ENCODE peak calls at places on chromosome 12, in eight cellular contexts. Q is stomach, S is HepG2, A is sigmoid colon, P is spleen, V is upper lobe of left lung, C is HCT116, R is transverse colon. I is an unnamed sample.

GRCh38 chr12:100789146-100789545 is 5.4 kb upstream of the ANO4 start:
- DNase-seq in A (no peak), Q (no peak), V (no peak), R (no peak), S (no peak), C (no peak), P (no peak), I (no peak)

GRCh38 chr12:100956311-100956852 is 161.8 kb downstream of the ANO4 start:
- DNase-seq in V (no peak), A (no peak), P (no peak), R (no peak), Q (no peak), S (no peak), C (no peak), I (no peak)

GRCh38 chr12:132949936-132950837 is 5.9 kb downstream of the ZNF605 start:
- DNase-seq in A (no peak), S (no peak), Q (no peak), R (no peak), P (peak; percentile 42), V (no peak), C (no peak), I (no peak)

GRCh38 chr12:75533239-75533638 is 21.8 kb upstream of the KRR1 start:
- DNase-seq in V (no peak), Q (no peak), C (no peak), S (no peak), R (no peak), A (no peak), P (no peak), I (no peak)

GRCh38 chr12:120139958-120140357 is 23.4 kb upstream of the RAB35 start:
- DNase-seq in Q (no peak), V (no peak), S (no peak), C (no peak), P (no peak), R (no peak), A (no peak), I (no peak)

GRCh38 chr12:42716521-42716920 is 127.0 kb upstream of the PRICKLE1 start:
- DNase-seq in C (no peak), S (no peak), P (no peak), A (no peak), Q (no peak), V (no peak), R (no peak), I (no peak)

GRCh38 chr12:2801044-2801783 is 6.4 kb downstream of the FKBP4 start:
- DNase-seq in V (no peak), Q (peak; percentile 56), S (no peak), P (peak; percentile 59), C (no peak), R (no peak), A (no peak), I (no peak)

GRCh38 chr12:56468216-56469006 is at the start of gene SPRYD4:
- DNase-seq in C (peak; percentile 82), Q (peak; percentile 95), A (peak; percentile 97), S (peak; percentile 82), V (peak; percentile 94), R (peak; percentile 94), P (peak; percentile 98), I (peak; percentile 92)

GRCh38 chr12:64457036-64457435 is 5.1 kb downstream of the TBK1 start:
- DNase-seq in P (no peak), V (no peak), Q (no peak), C (no peak), A (no peak), S (no peak), R (no peak), I (no peak)

GRCh38 chr12:132162508-132163031 is 18.3 kb downstream of the NOC4L start:
- DNase-seq in R (no peak), C (no peak), V (no peak), Q (no peak), S (no peak), P (peak; percentile 74), A (no peak), I (no peak)

GRCh38 chr12:26831959-26832816 is 806 bp downstream of the ITPR2 start:
- DNase-seq in V (peak; percentile 75), R (peak; percentile 64), A (peak; percentile 88), C (peak; percentile 19), P (peak; percentile 94), S (peak; percentile 63), Q (peak; percentile 58), I (peak; percentile 48)

GRCh38 chr12:131092911-131093901 is 139.5 kb downstream of the ADGRD1 start:
- DNase-seq in Q (no peak), A (peak; percentile 54), P (peak; percentile 69), C (no peak), R (peak; percentile 65), S (no peak), V (peak; percentile 19), I (peak; percentile 35)

GRCh38 chr12:113905829-113906228 is 60.3 kb downstream of the RBM19 start:
- DNase-seq in P (no peak), S (no peak), R (no peak), C (no peak), V (no peak), Q (no peak), A (no peak), I (no peak)

GRCh38 chr12:50186667-50187066 is 19.5 kb upstream of the CERS5 start:
- DNase-seq in V (no peak), Q (no peak), P (no peak), A (no peak), S (no peak), C (no peak), R (no peak), I (no peak)

GRCh38 chr12:31370645-31371620 is 45.0 kb upstream of the SINHCAF start:
- DNase-seq in P (peak; percentile 9), V (no peak), R (peak; percentile 75), Q (no peak), C (no peak), A (no peak), S (peak; percentile 77), I (no peak)

GRCh38 chr12:116861331-116861730 is 19.9 kb downstream of the HRK start:
- DNase-seq in S (no peak), R (peak; percentile 21), P (peak; percentile 82), C (no peak), V (no peak), A (no peak), Q (no peak), I (no peak)

GRCh38 chr12:63994704-63995103 is 150.2 kb downstream of the SRGAP1 start:
- DNase-seq in S (no peak), A (no peak), V (no peak), R (no peak), P (no peak), C (no peak), Q (no peak), I (no peak)

GRCh38 chr12:3821441-3821840 is 51.8 kb downstream of the PARP11 start:
- DNase-seq in P (no peak), S (no peak), V (no peak), R (no peak), C (no peak), A (no peak), Q (no peak), I (no peak)

GRCh38 chr12:3815096-3815766 is 58.0 kb downstream of the PARP11 start:
- DNase-seq in C (no peak), R (no peak), A (no peak), P (no peak), V (no peak), S (no peak), Q (no peak), I (no peak)

GRCh38 chr12:3816266-3816665 is 56.9 kb downstream of the PARP11 start:
- DNase-seq in A (no peak), R (no peak), P (no peak), S (no peak), Q (no peak), V (no peak), C (no peak), I (no peak)

DNA sequence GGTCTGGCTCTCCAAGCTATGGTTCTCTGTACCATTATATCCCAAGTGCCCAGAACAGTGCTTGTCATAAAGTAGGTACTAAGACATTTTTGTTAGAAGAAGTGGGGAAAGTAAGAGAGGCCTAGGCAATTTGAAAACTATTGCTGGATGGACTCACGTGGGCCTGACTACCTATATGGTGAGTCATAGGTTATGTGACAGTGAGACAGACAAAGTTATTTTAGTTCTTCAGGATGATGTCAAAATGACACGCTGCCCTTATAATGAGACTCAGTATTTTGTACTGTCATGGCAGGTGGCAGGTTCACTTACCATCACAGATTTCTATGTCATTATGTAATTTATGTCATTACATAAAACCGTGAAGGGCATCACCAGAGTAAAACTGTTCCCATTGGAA is 53.1 kb downstream of the PARP11 start:
- DNase-seq in V (no peak), R (no peak), A (no peak), Q (no peak), P (no peak), S (peak; percentile 24), C (no peak), I (no peak)
- TF ChIP-seq POLR2AphosphoS5 in V (no peak), R (no peak), A (peak; percentile 6), Q (no peak), P (no peak), S (no peak), C (no peak), I (no peak)

GRCh38 chr12:89349814-89350213 is 2.5 kb downstream of the DUSP6 start:
- DNase-seq in C (no peak), R (peak; percentile 36), S (no peak), A (peak; percentile 78), Q (no peak), V (peak; percentile 68), P (no peak), I (no peak)
- TF ChIP-seq POLR2A in C (no peak), R (peak; percentile 42), S (no peak), A (peak; percentile 28), Q (no peak), V (peak; percentile 60), P (no peak), I (peak; percentile 12)

DNA sequence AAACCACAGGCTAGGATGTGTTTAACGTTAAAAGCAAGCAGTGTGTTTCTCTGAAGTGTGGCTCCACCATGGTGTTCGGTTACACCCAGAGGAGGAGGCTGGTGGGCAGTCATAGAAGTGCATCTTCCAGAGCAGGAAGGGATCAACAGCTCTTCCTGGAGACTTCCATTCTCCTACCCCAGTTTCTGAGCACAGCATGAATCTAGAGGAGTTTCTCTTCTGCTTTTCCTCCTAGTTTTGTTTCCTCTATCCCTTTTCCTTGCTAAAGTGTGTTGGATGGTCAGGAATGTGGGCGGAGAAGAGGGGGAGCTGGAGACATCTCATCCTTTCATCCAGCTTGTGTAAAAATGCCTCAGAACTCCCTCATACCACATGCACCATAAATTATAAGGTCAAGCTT is 3.8 kb upstream of the CKAP4 start:
- DNase-seq in P (no peak), R (no peak), A (no peak), Q (no peak), V (no peak), S (no peak), C (no peak), I (no peak)
- H3K4me1 ChIP-seq in P (peaks cover 20% of the 10 kb centered on the region), R (peaks cover 22% of the 10 kb centered on the region), A (peaks cover 4% of the 10 kb centered on the region), Q (peaks cover 13% of the 10 kb centered on the region), V (peaks cover 13% of the 10 kb centered on the region), S (peaks cover 23% of the 10 kb centered on the region), C (peaks cover 15% of the 10 kb centered on the region), I (no peaks in the 10 kb centered on the region)

DNA sequence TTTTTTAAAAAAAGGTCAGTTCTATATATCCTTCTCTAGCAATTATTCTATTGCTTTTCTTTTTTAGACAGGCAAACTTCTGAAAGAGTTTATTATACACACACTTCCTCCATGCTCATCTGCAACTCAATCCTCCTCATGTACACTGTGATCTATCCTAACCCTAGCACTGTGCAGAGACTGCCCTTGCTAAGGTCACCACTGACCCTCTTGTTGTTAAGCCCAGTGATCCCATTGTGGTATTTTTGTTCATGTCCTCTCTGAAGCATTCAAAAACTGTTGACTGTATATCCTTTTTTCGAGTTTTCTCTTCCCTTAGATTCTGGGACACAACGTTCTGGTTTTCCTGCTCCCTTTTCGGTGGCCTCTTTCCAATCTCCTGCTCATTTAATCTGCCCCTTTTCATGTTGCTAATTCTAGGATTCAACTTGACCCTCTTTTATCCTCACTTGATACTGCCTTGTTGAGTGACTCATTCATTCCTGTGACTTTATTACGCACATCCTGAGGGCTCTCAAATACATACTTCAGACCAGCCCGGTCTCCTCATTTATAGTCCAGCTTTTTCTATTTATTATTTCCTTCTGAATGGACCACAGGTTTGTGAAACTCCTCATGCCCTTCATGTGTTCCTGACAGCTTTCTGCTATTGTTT is 53.9 kb upstream of the PTPRB start:
- DNase-seq in A (no peak), S (no peak), V (no peak), R (no peak), C (no peak), P (no peak), Q (no peak), I (no peak)
- TF ChIP-seq POLR2AphosphoS5 in A (no peak), S (no peak), V (no peak), R (no peak), C (no peak), P (peak; percentile 62), Q (no peak), I (no peak)